ENCODE peak calls at places on chromosomes 16 and 17, in five cellular contexts. S is IMR-90, W is A549, C is nephron progenitor cell, B is stomach. V is an unnamed sample.

GRCh38 chr17:80845863-80846671 is 145.6 kb upstream of the CHMP6 start:
- DNase-seq in S (no peak), W (no peak), C (no peak), B (no peak), V (no peak)

GRCh38 chr17:83024205-83024971 is 55.0 kb upstream of the METRNL start:
- DNase-seq in S (no peak), W (no peak), C (no peak), B (no peak), V (no peak)

GRCh38 chr17:47707056-47707791 is 13.3 kb downstream of the TBKBP1 start:
- DNase-seq in S (peak), W (no peak), C (no peak), B (no peak), V (no peak)

GRCh38 chr16:24273511-24273910 is 17.4 kb downstream of the CACNG3 start:
- DNase-seq in S (peak), W (peak), C (no peak), B (no peak), V (no peak)

GRCh38 chr17:30324723-30325122 is 9.1 kb downstream of the TMIGD1 start:
- DNase-seq in S (no peak), W (no peak), C (no peak), B (no peak), V (no peak)

GRCh38 chr16:79826732-79827514 is 226.4 kb upstream of the MAF start:
- DNase-seq in S (no peak), W (no peak), C (no peak), B (no peak), V (no peak)

GRCh38 chr16:28168991-28169554 is 42.7 kb downstream of the XPO6 start:
- DNase-seq in S (no peak), W (no peak), C (no peak), B (no peak), V (no peak)

GRCh38 chr16:17414421-17414820 is 56.3 kb downstream of the XYLT1 start:
- DNase-seq in S (no peak), W (no peak), C (no peak), B (no peak), V (no peak)

GRCh38 chr16:11181889-11182279 is 74.1 kb downstream of the SOCS1 start:
- DNase-seq in S (peak), W (no peak), C (no peak), B (no peak), V (no peak)

GRCh38 chr17:8250101-8250500 is 1.0 kb downstream of the PFAS start:
- DNase-seq in S (no peak), W (no peak), C (no peak), B (no peak), V (no peak)

GRCh38 chr17:44599298-44600175 is 42.3 kb downstream of the FZD2 start:
- DNase-seq in S (peak), W (peak), C (peak), B (peak), V (no peak)

GRCh38 chr17:40509626-40510327 is 8.4 kb upstream of the TNS4 start:
- DNase-seq in S (no peak), W (no peak), C (no peak), B (no peak), V (no peak)

GRCh38 chr17:13384626-13385025 is 217.1 kb downstream of the HS3ST3A1 start:
- DNase-seq in S (no peak), W (no peak), C (no peak), B (no peak), V (no peak)

GRCh38 chr16:16176328-16176727 is 47.0 kb downstream of the ABCC6 start:
- DNase-seq in S (no peak), W (no peak), C (no peak), B (no peak), V (no peak)

GRCh38 chr17:78269893-78270490 is 38.6 kb downstream of the TMEM235 start:
- DNase-seq in S (no peak), W (no peak), C (no peak), B (no peak), V (no peak)

GRCh38 chr16:72673118-72673517 is 374.8 kb downstream of the ZFHX3 start:
- DNase-seq in S (peak), W (no peak), C (no peak), B (no peak), V (no peak)

GRCh38 chr17:62075308-62075815 is 10.3 kb upstream of the MED13 start:
- DNase-seq in S (peak), W (no peak), C (no peak), B (no peak), V (no peak)

GRCh38 chr17:30074254-30074653 is 42.4 kb upstream of the NSRP1 start:
- DNase-seq in S (no peak), W (no peak), C (no peak), B (no peak), V (no peak)

GRCh38 chr17:10224592-10225195 is 26.3 kb upstream of the GAS7 start:
- DNase-seq in S (no peak), W (no peak), C (no peak), B (no peak), V (no peak)

GRCh38 chr17:82003411-82004381 is 19.0 kb downstream of the CENPX start:
- DNase-seq in S (peak), W (peak), C (peak), B (no peak), V (peak)

GRCh38 chr17:35679007-35679682 is 52.3 kb upstream of the RASL10B start:
- DNase-seq in S (no peak), W (no peak), C (no peak), B (no peak), V (no peak)

GRCh38 chr17:34252138-34252889 is 2.8 kb upstream of the CCL2 start:
- DNase-seq in S (peak), W (peak), C (no peak), B (peak), V (peak)

GRCh38 chr16:86761117-86761971 is 183.0 kb downstream of the FOXL1 start:
- DNase-seq in S (peak), W (peak), C (peak), B (peak), V (peak)

GRCh38 chr17:70646673-70647072 is 477.3 kb downstream of the KCNJ2 start:
- DNase-seq in S (no peak), W (no peak), C (no peak), B (no peak), V (no peak)

GRCh38 chr17:50689956-50690886 is 17.5 kb downstream of the ANKRD40 start:
- DNase-seq in S (no peak), W (no peak), C (no peak), B (no peak), V (no peak)

GRCh38 chr17:36661688-36662087 is 60.3 kb downstream of the MRM1 start:
- DNase-seq in S (no peak), W (no peak), C (no peak), B (no peak), V (no peak)

GRCh38 chr17:81082177-81083073 is 47.5 kb downstream of the BAIAP2 start:
- DNase-seq in S (no peak), W (no peak), C (no peak), B (peak), V (no peak)

GRCh38 chr17:80751460-80752368 is 207.1 kb downstream of the RPTOR start:
- DNase-seq in S (peak), W (no peak), C (no peak), B (no peak), V (no peak)

GRCh38 chr16:79286646-79287423 is 313.7 kb downstream of the MAF start:
- DNase-seq in S (no peak), W (no peak), C (peak), B (peak), V (no peak)

GRCh38 chr17:79947351-79948031 is 88.2 kb downstream of the TBC1D16 start:
- DNase-seq in S (peak), W (no peak), C (peak), B (no peak), V (peak)

GRCh38 chr17:61338000-61338864 is 61.4 kb upstream of the TBX2 start:
- DNase-seq in S (peak), W (peak), C (no peak), B (no peak), V (no peak)

DNA sequence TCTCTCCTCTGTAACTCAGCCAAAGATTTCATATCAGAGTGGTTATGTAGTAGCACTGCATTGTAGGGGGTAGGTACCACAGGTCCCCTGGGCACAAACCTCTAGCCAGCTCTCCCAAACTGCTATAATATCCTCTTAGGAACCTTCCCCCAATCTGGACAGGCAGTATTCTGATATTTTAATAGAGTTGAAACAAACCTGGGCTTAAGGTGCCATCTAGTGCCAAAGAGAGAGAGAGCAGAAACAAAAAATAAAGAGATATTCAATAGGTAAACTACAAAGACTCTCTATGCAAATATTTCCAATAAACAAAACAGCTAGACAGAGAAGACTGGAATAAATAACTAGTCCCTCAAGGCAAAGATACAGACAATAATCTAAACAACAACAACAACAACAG is 1070.0 kb downstream of the CDH11 start:
- DNase-seq in S (no peak), W (no peak), C (no peak), B (no peak), V (no peak)
- TF ChIP-seq CTCF in S (peak), W (no peak), C (peak), B (no peak), V (no peak)

GRCh38 chr17:38454528-38454927 is 26.3 kb downstream of the ARHGAP23 start:
- DNase-seq in S (peak), W (peak), C (no peak), B (peak), V (no peak)

GRCh38 chr17:38455288-38455915 is 27.1 kb downstream of the ARHGAP23 start:
- DNase-seq in S (no peak), W (peak), C (no peak), B (no peak), V (no peak)

GRCh38 chr17:38457577-38458371 is 29.5 kb downstream of the ARHGAP23 start:
- DNase-seq in S (no peak), W (no peak), C (no peak), B (no peak), V (no peak)

GRCh38 chr17:38453951-38454421 is 25.7 kb downstream of the ARHGAP23 start:
- DNase-seq in S (peak), W (no peak), C (peak), B (no peak), V (no peak)

DNA sequence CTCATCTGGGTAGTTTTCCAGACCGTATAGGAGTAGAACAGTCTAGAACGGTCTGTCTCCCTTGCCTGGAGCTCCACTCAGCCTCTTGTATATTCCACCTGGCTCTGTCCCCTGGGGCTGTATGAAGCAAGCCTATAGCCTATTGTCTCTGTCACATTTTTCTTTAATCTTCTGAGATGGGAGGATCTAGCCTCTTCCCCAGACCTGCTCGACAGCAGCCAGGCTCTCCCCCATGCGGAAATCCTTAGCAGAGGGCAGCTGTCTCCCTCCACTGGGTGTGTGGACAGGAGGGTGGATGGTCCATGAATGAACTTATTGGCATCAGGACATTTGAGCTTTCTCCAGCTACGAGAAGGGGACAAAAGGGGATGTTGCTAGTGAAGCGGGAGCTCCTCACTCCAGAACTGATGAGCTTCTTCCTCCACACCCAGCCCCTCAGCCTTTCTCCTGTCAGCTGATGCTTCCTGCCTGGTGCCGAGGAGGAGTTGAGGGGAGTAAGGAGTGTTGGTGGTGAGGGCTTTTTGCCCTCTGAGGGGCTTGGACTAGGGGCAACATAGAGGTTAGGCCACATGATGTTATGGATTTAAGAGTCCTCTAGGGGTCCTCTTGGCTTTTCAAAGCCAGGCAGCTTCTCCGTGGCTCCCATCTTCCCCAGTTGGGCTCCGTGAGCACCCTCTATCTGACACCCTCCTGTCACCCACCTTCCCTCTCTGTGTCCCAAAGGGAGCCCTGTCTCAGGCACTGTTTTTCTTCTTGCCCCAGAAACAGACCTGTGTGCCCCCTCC is 28.0 kb downstream of the ARHGAP23 start:
- DNase-seq in S (no peak), W (peak), C (no peak), B (no peak), V (no peak)
- TF ChIP-seq CTCF in S (peak), W (no peak), C (peak), B (no peak), V (peak)

GRCh38 chr17:18139949-18140348 is 31.4 kb downstream of the MYO15A start:
- DNase-seq in S (peak), W (peak), C (no peak), B (no peak), V (no peak)
- TF ChIP-seq CTCF in S (peak), W (peak), C (no peak), B (no peak), V (no peak)

GRCh38 chr17:48835971-48836370 is 5.1 kb downstream of the CALCOCO2 start:
- DNase-seq in S (no peak), W (no peak), C (no peak), B (peak), V (no peak)

GRCh38 chr17:48832491-48832890 is 1.7 kb downstream of the CALCOCO2 start:
- DNase-seq in S (no peak), W (no peak), C (no peak), B (no peak), V (no peak)

GRCh38 chr17:48831549-48831883 is 681 bp downstream of the CALCOCO2 start:
- DNase-seq in S (no peak), W (no peak), C (no peak), B (no peak), V (no peak)

GRCh38 chr17:48834973-48835372 is 4.1 kb downstream of the CALCOCO2 start:
- DNase-seq in S (no peak), W (no peak), C (no peak), B (no peak), V (no peak)

GRCh38 chr17:48830840-48831548 is at the start of gene CALCOCO2:
- DNase-seq in S (peak), W (peak), C (peak), B (peak), V (peak)
- TF ChIP-seq CTCF in S (no peak), W (no peak), C (no peak), B (no peak), V (no peak)

GRCh38 chr17:42982266-42982665 is 1.9 kb downstream of the RUNDC1 start:
- DNase-seq in S (no peak), W (no peak), C (no peak), B (no peak), V (no peak)

GRCh38 chr17:42975265-42975664 is 4.6 kb downstream of the PTGES3L start:
- DNase-seq in S (no peak), W (no peak), C (no peak), B (no peak), V (no peak)

GRCh38 chr17:42980766-42981397 is 517 bp downstream of the RUNDC1 start:
- DNase-seq in S (peak), W (peak), C (peak), B (peak), V (peak)

GRCh38 chr17:42980274-42980765 is at the start of gene RUNDC1:
- DNase-seq in S (peak), W (peak), C (peak), B (peak), V (peak)

GRCh38 chr17:42979511-42980273 is at the start of gene PTGES3L:
- DNase-seq in S (peak), W (peak), C (peak), B (no peak), V (no peak)
- TF ChIP-seq CTCF in S (no peak), W (no peak), C (no peak), B (no peak), V (no peak)